ENCODE peak calls at places on chromosomes 4 and X, in eight cellular contexts. One of them, this sample, is unnamed.

GRCh38 chr4:13893221-13893620 is 265.7 kb upstream of the BOD1L1 start:
- DNase-seq in kidney tubule cell: no peak
- DNase-seq in GM03348: no peak
- DNase-seq in ovary: no peak
- DNase-seq in AG08396: no peak
- DNase-seq in non-pigmented ciliary epithelial cell: no peak
- DNase-seq in Calu3: no peak
- DNase-seq in glutamatergic neuron: no peak
- DNase-seq in this sample: no peak

GRCh38 chr4:39812500-39812899 is 114.6 kb downstream of the UBE2K start:
- DNase-seq in kidney tubule cell: no peak
- DNase-seq in GM03348: no peak
- DNase-seq in ovary: no peak
- DNase-seq in AG08396: no peak
- DNase-seq in non-pigmented ciliary epithelial cell: no peak
- DNase-seq in Calu3: no peak
- DNase-seq in glutamatergic neuron: no peak
- DNase-seq in this sample: no peak

GRCh38 chr4:157888281-157888680 is 284.5 kb downstream of the GASK1B start:
- DNase-seq in kidney tubule cell: no peak
- DNase-seq in GM03348: no peak
- DNase-seq in ovary: no peak
- DNase-seq in AG08396: no peak
- DNase-seq in non-pigmented ciliary epithelial cell: no peak
- DNase-seq in Calu3: no peak
- DNase-seq in glutamatergic neuron: no peak
- DNase-seq in this sample: no peak

GRCh38 chr4:159006202-159006601 is 96.7 kb upstream of the RAPGEF2 start:
- DNase-seq in kidney tubule cell: peak; percentile 45
- DNase-seq in GM03348: no peak
- DNase-seq in ovary: no peak
- DNase-seq in AG08396: no peak
- DNase-seq in non-pigmented ciliary epithelial cell: no peak
- DNase-seq in Calu3: peak; percentile 27
- DNase-seq in glutamatergic neuron: no peak
- DNase-seq in this sample: no peak

GRCh38 chr4:55791666-55792065 is 27.9 kb upstream of the EXOC1L start:
- DNase-seq in kidney tubule cell: peak; percentile 70
- DNase-seq in GM03348: no peak
- DNase-seq in ovary: no peak
- DNase-seq in AG08396: no peak
- DNase-seq in non-pigmented ciliary epithelial cell: no peak
- DNase-seq in Calu3: peak; percentile 1
- DNase-seq in glutamatergic neuron: no peak
- DNase-seq in this sample: no peak

GRCh38 chrX:50456712-50457484 is 13.7 kb downstream of the DGKK start:
- DNase-seq in kidney tubule cell: no peak
- DNase-seq in GM03348: no peak
- DNase-seq in ovary: no peak
- DNase-seq in AG08396: no peak
- DNase-seq in non-pigmented ciliary epithelial cell: no peak
- DNase-seq in Calu3: no peak
- DNase-seq in glutamatergic neuron: no peak
- DNase-seq in this sample: no peak

GRCh38 chrX:31038585-31039326 is 33.1 kb downstream of the FTHL17 start:
- DNase-seq in kidney tubule cell: peak; percentile 30
- DNase-seq in GM03348: peak; percentile 47
- DNase-seq in ovary: peak; percentile 47
- DNase-seq in AG08396: peak; percentile 24
- DNase-seq in non-pigmented ciliary epithelial cell: no peak
- DNase-seq in Calu3: peak; percentile 26
- DNase-seq in glutamatergic neuron: peak; percentile 47
- DNase-seq in this sample: peak; percentile 14

GRCh38 chrX:27555514-27555913 is 34.6 kb upstream of the DCAF8L2 start:
- DNase-seq in kidney tubule cell: peak; percentile 30
- DNase-seq in GM03348: no peak
- DNase-seq in ovary: no peak
- DNase-seq in AG08396: no peak
- DNase-seq in non-pigmented ciliary epithelial cell: no peak
- DNase-seq in Calu3: peak; percentile 6
- DNase-seq in glutamatergic neuron: no peak
- DNase-seq in this sample: no peak

GRCh38 chrX:46637937-46638336 is 64.4 kb downstream of the CHST7 start:
- DNase-seq in kidney tubule cell: peak; percentile 32
- DNase-seq in GM03348: no peak
- DNase-seq in ovary: no peak
- DNase-seq in AG08396: peak; percentile 9
- DNase-seq in non-pigmented ciliary epithelial cell: no peak
- DNase-seq in Calu3: no peak
- DNase-seq in glutamatergic neuron: no peak
- DNase-seq in this sample: no peak

GRCh38 chr4:118898684-118899138 is 10.1 kb downstream of the SYNPO2 start:
- DNase-seq in kidney tubule cell: no peak
- DNase-seq in GM03348: peak; percentile 52
- DNase-seq in ovary: peak; percentile 60
- DNase-seq in AG08396: no peak
- DNase-seq in non-pigmented ciliary epithelial cell: no peak
- DNase-seq in Calu3: no peak
- DNase-seq in glutamatergic neuron: no peak
- DNase-seq in this sample: no peak

GRCh38 chrX:50618788-50619558 is 148.3 kb upstream of the DGKK start:
- DNase-seq in kidney tubule cell: no peak
- DNase-seq in GM03348: peak; percentile 35
- DNase-seq in ovary: no peak
- DNase-seq in AG08396: no peak
- DNase-seq in non-pigmented ciliary epithelial cell: no peak
- DNase-seq in Calu3: no peak
- DNase-seq in glutamatergic neuron: no peak
- DNase-seq in this sample: no peak

GRCh38 chrX:1727531-1728027 is 112.7 kb downstream of the ASMT start:
- DNase-seq in kidney tubule cell: peak; percentile 92
- DNase-seq in GM03348: peak; percentile 23
- DNase-seq in ovary: no peak
- DNase-seq in AG08396: no peak
- DNase-seq in non-pigmented ciliary epithelial cell: no peak
- DNase-seq in Calu3: peak; percentile 23
- DNase-seq in glutamatergic neuron: no peak
- DNase-seq in this sample: no peak

GRCh38 chr4:24763631-24764302 is 31.6 kb upstream of the SOD3 start:
- DNase-seq in kidney tubule cell: peak; percentile 95
- DNase-seq in GM03348: peak; percentile 65
- DNase-seq in ovary: no peak
- DNase-seq in AG08396: peak; percentile 16
- DNase-seq in non-pigmented ciliary epithelial cell: no peak
- DNase-seq in Calu3: peak; percentile 16
- DNase-seq in glutamatergic neuron: no peak
- DNase-seq in this sample: no peak

This sample was measured in lower leg skin.